ENCODE peak calls at places on chromosomes 13 and 19, in ten cellular contexts. X is IMR-90, V is HCT116, Z is testis, P is A549, M is GM12878, O is breast epithelium, T is neural progenitor cell, A is A673, J is heart right ventricle. S is an unnamed sample.

GRCh38 chr13:25170554-25171107 is 1.5 kb downstream of the AMER2 start:
- DNase-seq in X (no peak), V (no peak), Z (peak; percentile 23), P (no peak), M (no peak), O (no peak), T (peak; percentile 67), A (peak; percentile 85), J (no peak), S (no peak)

GRCh38 chr13:101258071-101258470 is 158.2 kb downstream of the NALCN start:
- DNase-seq in X (peak; percentile 86), V (peak; percentile 54), Z (no peak), P (peak; percentile 37), M (peak; percentile 66), O (no peak), T (peak; percentile 19), A (peak; percentile 97), J (no peak), S (no peak)

GRCh38 chr19:32224371-32225244 is 120.8 kb upstream of the ZNF507 start:
- DNase-seq in X (peak; percentile 15), V (no peak), Z (peak; percentile 69), P (peak; percentile 91), M (no peak), O (no peak), T (peak; percentile 82), A (peak; percentile 51), J (peak; percentile 37), S (no peak)

GRCh38 chr19:45812297-45812696 is 2.8 kb downstream of the RSPH6A start:
- DNase-seq in X (no peak), V (no peak), Z (no peak), P (no peak), M (no peak), O (no peak), T (no peak), A (no peak), J (no peak), S (no peak)

GRCh38 chr19:33418461-33418860 is 45.0 kb downstream of the CEBPG start:
- DNase-seq in X (no peak), V (no peak), Z (no peak), P (no peak), M (no peak), O (no peak), T (no peak), A (no peak), J (no peak), S (no peak)

GRCh38 chr13:37561031-37561430 is 37.5 kb downstream of the POSTN start:
- DNase-seq in X (peak; percentile 0), V (no peak), Z (no peak), P (no peak), M (no peak), O (no peak), T (no peak), A (no peak), J (no peak), S (no peak)

GRCh38 chr13:113187905-113188595 is 20.4 kb downstream of the PCID2 start:
- DNase-seq in X (peak; percentile 33), V (no peak), Z (no peak), P (no peak), M (no peak), O (no peak), T (no peak), A (peak; percentile 31), J (no peak), S (no peak)

GRCh38 chr13:64723735-64724134 is 2506.4 kb downstream of the PCDH9 start:
- DNase-seq in X (peak; percentile 94), V (peak; percentile 80), Z (no peak), P (peak; percentile 33), M (no peak), O (no peak), T (no peak), A (peak; percentile 49), J (no peak), S (no peak)

GRCh38 chr13:80338781-80339577 is 1.9 kb downstream of the SPRY2 start:
- DNase-seq in X (peak; percentile 88), V (no peak), Z (peak; percentile 72), P (no peak), M (no peak), O (peak; percentile 79), T (peak; percentile 90), A (peak; percentile 52), J (peak; percentile 78), S (peak; percentile 6)

GRCh38 chr13:80336335-80336734 is 4.6 kb downstream of the SPRY2 start:
- DNase-seq in X (peak; percentile 18), V (no peak), Z (no peak), P (no peak), M (no peak), O (no peak), T (no peak), A (no peak), J (no peak), S (no peak)

GRCh38 chr13:80339578-80339840 is 1.4 kb downstream of the SPRY2 start:
- DNase-seq in X (no peak), V (no peak), Z (no peak), P (no peak), M (no peak), O (no peak), T (peak; percentile 65), A (peak; percentile 35), J (no peak), S (no peak)

GRCh38 chr13:80337706-80338105 is 3.2 kb downstream of the SPRY2 start:
- DNase-seq in X (no peak), V (no peak), Z (no peak), P (no peak), M (no peak), O (no peak), T (no peak), A (no peak), J (no peak), S (no peak)

GRCh38 chr13:80337011-80337688 is 3.8 kb downstream of the SPRY2 start:
- DNase-seq in X (no peak), V (no peak), Z (no peak), P (no peak), M (no peak), O (no peak), T (no peak), A (no peak), J (no peak), S (no peak)
- H3K4me1 ChIP-seq in X (peaks cover 12% of the 10 kb centered on the region), V (peaks cover under 1% of the 10 kb centered on the region), Z (peaks cover 7% of the 10 kb centered on the region), P (peaks cover 34% of the 10 kb centered on the region), M (no peaks in the 10 kb centered on the region), O (no peaks in the 10 kb centered on the region), T (peaks cover 13% of the 10 kb centered on the region), A (peaks cover 25% of the 10 kb centered on the region), J (peaks cover 44% of the 10 kb centered on the region), S (peaks cover 63% of the 10 kb centered on the region)

GRCh38 chr13:108495686-108496363 is 133.6 kb upstream of the MYO16 start:
- DNase-seq in X (no peak), V (no peak), Z (no peak), P (no peak), M (no peak), O (no peak), T (peak; percentile 68), A (peak; percentile 5), J (no peak), S (no peak)

GRCh38 chr13:108496364-108497215 is 132.8 kb upstream of the MYO16 start:
- DNase-seq in X (no peak), V (no peak), Z (no peak), P (no peak), M (no peak), O (no peak), T (peak; percentile 47), A (peak; percentile 9), J (no peak), S (no peak)

GRCh38 chr13:108494991-108495661 is 134.3 kb upstream of the MYO16 start:
- DNase-seq in X (no peak), V (no peak), Z (no peak), P (no peak), M (no peak), O (no peak), T (peak; percentile 58), A (peak; percentile 3), J (no peak), S (no peak)
- H3K27ac ChIP-seq in X (no peak overlapping the region), V (no peak overlapping the region), Z (no peak overlapping the region), P (peak overlapping the region; percentile 72), M (no peak overlapping the region), O (no peak overlapping the region), T (no peak overlapping the region), A (no peak overlapping the region), J (no peak overlapping the region), S (no peak overlapping the region)

GRCh38 chr19:39481229-39481545 is 549 bp downstream of the TIMM50 start:
- DNase-seq in X (no peak), V (no peak), Z (no peak), P (no peak), M (no peak), O (no peak), T (no peak), A (no peak), J (no peak), S (no peak)

GRCh38 chr19:39479916-39480315 is 722 bp upstream of the TIMM50 start:
- DNase-seq in X (no peak), V (no peak), Z (no peak), P (no peak), M (no peak), O (no peak), T (no peak), A (no peak), J (no peak), S (no peak)

GRCh38 chr19:39483141-39483540 is 2.5 kb downstream of the TIMM50 start:
- DNase-seq in X (no peak), V (no peak), Z (no peak), P (no peak), M (no peak), O (no peak), T (no peak), A (no peak), J (no peak), S (no peak)

GRCh38 chr19:39481676-39482075 is 1.0 kb downstream of the TIMM50 start:
- DNase-seq in X (no peak), V (no peak), Z (no peak), P (no peak), M (no peak), O (no peak), T (no peak), A (no peak), J (no peak), S (no peak)

DNA sequence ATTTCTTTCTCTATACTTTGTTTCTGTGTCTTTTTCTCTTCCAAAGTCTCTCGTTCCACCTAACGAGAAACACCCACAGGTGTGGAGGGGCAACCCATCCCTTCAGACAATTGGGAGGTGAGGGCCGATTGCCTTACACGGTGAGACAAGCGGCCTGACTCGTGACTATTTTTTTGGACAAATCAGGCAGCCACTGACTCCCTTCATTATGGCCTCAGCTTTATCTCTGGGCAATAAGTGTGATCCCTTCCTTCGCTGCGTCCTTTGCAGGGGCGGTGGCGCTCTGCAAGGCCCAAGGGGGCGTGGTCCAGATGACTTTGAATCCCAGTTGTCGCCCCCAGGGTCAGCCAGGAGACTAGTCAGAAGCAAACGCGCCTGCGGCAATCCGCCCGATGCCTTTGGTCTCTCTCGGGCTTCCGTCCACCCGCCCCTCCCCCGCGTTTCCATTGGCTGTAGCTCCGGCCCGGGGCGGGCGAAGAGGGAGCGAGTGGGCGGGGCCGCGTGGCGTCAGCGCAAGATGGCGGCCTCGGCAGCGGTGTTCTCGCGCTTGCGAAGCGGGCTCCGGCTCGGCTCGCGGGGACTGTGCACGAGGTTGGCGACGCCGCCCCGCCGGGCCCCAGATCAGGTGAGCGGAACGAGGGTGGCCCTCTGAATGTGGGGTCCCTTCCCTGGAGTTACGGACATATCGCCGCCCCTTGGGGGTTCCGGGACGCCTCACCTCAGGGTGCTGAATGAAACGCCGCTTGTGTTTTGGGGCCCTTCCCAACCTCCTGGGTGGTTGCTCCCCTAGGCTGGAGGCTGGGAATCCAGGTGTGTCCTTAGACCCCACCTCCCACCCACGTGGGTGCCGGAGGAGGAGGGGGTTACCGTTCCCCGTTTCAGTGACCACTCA is at the start of gene TIMM50:
- DNase-seq in X (peak; percentile 88), V (peak; percentile 90), Z (peak; percentile 97), P (peak; percentile 97), M (peak; percentile 69), O (peak; percentile 94), T (peak; percentile 99), A (peak; percentile 98), J (peak; percentile 97), S (peak; percentile 90)
- TF ChIP-seq CTCF in X (no peak), V (no peak), Z (peak; percentile 13), P (no peak), M (no peak), O (no peak), T (peak; percentile 6), A (peak; percentile 12), J (no peak), S (no peak)

DNA sequence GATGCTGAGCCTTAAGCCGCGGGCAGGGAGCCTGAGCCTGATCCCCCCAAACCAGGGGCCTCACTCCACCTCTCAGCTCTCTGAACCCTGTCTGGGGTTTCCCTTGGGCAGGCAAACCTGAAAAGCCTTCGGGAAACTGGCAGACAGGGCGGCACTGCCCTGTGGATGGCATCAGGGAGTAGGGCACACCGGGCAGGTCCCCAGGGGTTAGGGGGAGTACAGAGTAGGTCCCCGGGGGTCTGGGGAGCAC is 9.7 kb downstream of the MKNK2 start:
- DNase-seq in X (no peak), V (no peak), Z (no peak), P (no peak), M (no peak), O (no peak), T (no peak), A (no peak), J (peak; percentile 23), S (no peak)
- H3K4me1 ChIP-seq in X (peaks cover 14% of the 10 kb centered on the region), V (peaks cover 48% of the 10 kb centered on the region), Z (peaks cover 58% of the 10 kb centered on the region), P (peaks cover 65% of the 10 kb centered on the region), M (peaks cover 34% of the 10 kb centered on the region), O (peaks cover 25% of the 10 kb centered on the region), T (peaks cover 22% of the 10 kb centered on the region), A (peaks cover 26% of the 10 kb centered on the region), J (peaks cover 70% of the 10 kb centered on the region), S (peaks cover 57% of the 10 kb centered on the region)